ENCODE peak calls at places on chromosomes 1 and 21, in nine cellular contexts. L is COR-L47; Q is activated CD4-positive, alpha-beta T cell treated with anti-CD3 and anti-CD28 coated beads, Interleukin-2, amount 50 U/mL, for 1 hour; K is T-cell; E is right lobe of liver; I is Caki2; T is BJ; W is A673; U is heart left ventricle. S is an unnamed sample.

GRCh38 chr21:19969156-19969555 is 1029.1 kb upstream of the NCAM2 start:
- DNase-seq in Q (no peak), W (no peak), L (no peak), I (no peak), E (no peak), K (no peak), T (no peak), U (no peak), S (no peak)

GRCh38 chr1:208086116-208086515 is 158.1 kb downstream of the PLXNA2 start:
- DNase-seq in Q (no peak), L (no peak), K (no peak), I (no peak), E (no peak), W (no peak), U (no peak), T (no peak), S (peak; percentile 16)

GRCh38 chr1:244461254-244462071 is at the start of gene CATSPERE:
- DNase-seq in E (peak; percentile 93), W (peak; percentile 76), L (peak; percentile 88), T (peak; percentile 46), Q (peak; percentile 63), U (peak; percentile 92), K (peak; percentile 67), I (peak; percentile 91), S (peak; percentile 68)

GRCh38 chr1:17607644-17608581 is 68.4 kb downstream of the ARHGEF10L start:
- DNase-seq in W (no peak), T (no peak), Q (no peak), E (no peak), L (no peak), U (no peak), I (no peak), K (no peak), S (no peak)

GRCh38 chr1:36657826-36658225 is 175.1 kb upstream of the CSF3R start:
- DNase-seq in L (no peak), K (no peak), U (no peak), W (no peak), T (no peak), E (no peak), Q (no peak), I (no peak), S (no peak)

GRCh38 chr21:28550057-28550825 is 442.4 kb downstream of the LTN1 start:
- DNase-seq in K (no peak), Q (no peak), L (no peak), U (no peak), W (no peak), I (no peak), T (no peak), E (no peak), S (no peak)

GRCh38 chr1:90133133-90133532 is 138.2 kb downstream of the ZNF326 start:
- DNase-seq in W (peak; percentile 93), K (no peak), L (peak; percentile 62), T (no peak), U (no peak), Q (no peak), I (peak; percentile 6), E (no peak), S (peak; percentile 8)

GRCh38 chr1:219871427-219872057 is 56.8 kb downstream of the SLC30A10 start:
- DNase-seq in K (no peak), Q (no peak), U (no peak), E (no peak), T (no peak), L (no peak), I (no peak), W (no peak), S (no peak)

GRCh38 chr21:29190920-29191319 is 60.5 kb downstream of the MAP3K7CL start:
- DNase-seq in T (no peak), I (no peak), U (no peak), L (no peak), W (no peak), E (no peak), Q (no peak), K (no peak), S (no peak)

GRCh38 chr1:47178020-47178419 is 11.8 kb downstream of the PDZK1IP1 start:
- DNase-seq in Q (no peak), E (no peak), W (no peak), L (no peak), K (no peak), U (no peak), I (no peak), T (no peak), S (no peak)

GRCh38 chr1:156797212-156797871 is 19.3 kb downstream of the SH2D2A start:
- DNase-seq in T (no peak), U (no peak), L (no peak), E (no peak), K (peak; percentile 61), Q (peak; percentile 62), W (peak; percentile 70), I (peak; percentile 61), S (peak; percentile 44)

GRCh38 chr1:201475121-201475520 is 6.1 kb upstream of the PHLDA3 start:
- DNase-seq in E (no peak), Q (no peak), T (no peak), W (no peak), L (no peak), I (no peak), K (no peak), U (no peak), S (no peak)

GRCh38 chr1:110903853-110904500 is 31.0 kb downstream of the CD53 start:
- DNase-seq in E (no peak), T (no peak), Q (no peak), L (no peak), U (no peak), W (no peak), I (no peak), K (no peak), S (no peak)

GRCh38 chr1:21871943-21872342 is 59.9 kb downstream of the LDLRAD2 start:
- DNase-seq in L (no peak), Q (no peak), U (no peak), I (no peak), T (no peak), W (no peak), K (no peak), E (no peak), S (no peak)

GRCh38 chr21:41364308-41364707 is 2.5 kb downstream of the MX2 start:
- DNase-seq in E (no peak), W (no peak), U (no peak), K (no peak), Q (no peak), I (no peak), L (no peak), T (no peak), S (no peak)

GRCh38 chr1:182084487-182085316 is 23.2 kb upstream of the ZNF648 start:
- DNase-seq in Q (peak; percentile 80), K (peak; percentile 59), I (peak; percentile 66), E (peak; percentile 80), T (no peak), U (peak; percentile 81), L (peak; percentile 66), W (peak; percentile 79), S (peak; percentile 78)

GRCh38 chr1:50704126-50704525 is 255.9 kb downstream of the FAF1 start:
- DNase-seq in T (no peak), L (peak; percentile 8), Q (no peak), I (peak; percentile 16), W (peak; percentile 63), E (no peak), K (no peak), U (no peak), S (peak; percentile 19)

GRCh38 chr1:25528881-25529517 is 14.4 kb upstream of the LDLRAP1 start:
- DNase-seq in Q (no peak), K (no peak), U (no peak), T (no peak), W (no peak), L (no peak), E (no peak), I (no peak), S (no peak)

GRCh38 chr1:2797741-2798016 is 3.8 kb downstream of the TTC34 start:
- DNase-seq in W (no peak), U (no peak), E (no peak), I (no peak), T (no peak), Q (no peak), K (no peak), L (no peak), S (no peak)